ENCODE peak calls at places on chromosomes 13 and 19, in eight cellular contexts. U is GM06990, P is endothelial cell, N is neural crest cell, R is cardiac muscle cell, Q is lower leg skin, B is left ventricle myocardium inferior, C is AG09319. V is an unnamed sample.

GRCh38 chr13:94371855-94372254 is 107.6 kb downstream of the DCT start:
- DNase-seq in Q (no peak), C (no peak), R (no peak), B (no peak), U (no peak), P (no peak), N (no peak), V (no peak)

GRCh38 chr13:50224534-50224933 is 209.3 kb downstream of the KCNRG start:
- DNase-seq in B (no peak), Q (no peak), N (no peak), R (peak; percentile 57), U (no peak), C (no peak), P (no peak), V (no peak)

GRCh38 chr13:113050856-113051431 is 54.6 kb upstream of the F7 start:
- DNase-seq in B (no peak), Q (no peak), P (no peak), U (no peak), N (no peak), C (no peak), R (no peak), V (peak; percentile 49)

GRCh38 chr19:34173145-34173956 is 1.0 kb downstream of the LSM14A start:
- DNase-seq in B (no peak), P (peak; percentile 38), R (peak; percentile 61), Q (peak; percentile 87), U (peak; percentile 43), C (no peak), N (peak; percentile 29), V (peak; percentile 36)

GRCh38 chr13:44423824-44424223 is 50.2 kb downstream of the SERP2 start:
- DNase-seq in B (no peak), N (no peak), P (no peak), Q (peak; percentile 39), R (no peak), U (no peak), C (no peak), V (no peak)

GRCh38 chr13:111650626-111651025 is 330.2 kb downstream of the TEX29 start:
- DNase-seq in C (no peak), N (no peak), B (no peak), U (no peak), Q (peak; percentile 54), R (no peak), P (no peak), V (no peak)

GRCh38 chr19:1651548-1652394 is 644 bp downstream of the TCF3 start:
- DNase-seq in P (peak; percentile 33), N (no peak), R (peak; percentile 39), B (peak; percentile 41), Q (no peak), C (no peak), U (no peak), V (peak; percentile 48)

GRCh38 chr13:45492538-45492937 is 27.8 kb downstream of the COG3 start:
- DNase-seq in B (no peak), Q (no peak), U (no peak), N (no peak), R (peak; percentile 28), C (no peak), P (no peak), V (no peak)

GRCh38 chr19:703651-704446 is 4.9 kb upstream of the PALM start:
- DNase-seq in U (peak; percentile 56), C (no peak), P (peak; percentile 66), Q (peak; percentile 94), N (peak; percentile 72), R (peak; percentile 68), B (peak; percentile 77), V (peak; percentile 78)

GRCh38 chr13:46025157-46025556 is 27.4 kb downstream of the ZC3H13 start:
- DNase-seq in C (no peak), R (no peak), N (no peak), B (no peak), U (no peak), P (no peak), Q (no peak), V (no peak)

GRCh38 chr19:55580628-55581144 is at the start of gene ZNF579:
- DNase-seq in Q (peak; percentile 97), U (peak; percentile 83), R (peak; percentile 95), P (peak; percentile 83), B (peak; percentile 89), C (peak; percentile 76), N (peak; percentile 85), V (peak; percentile 95)

GRCh38 chr19:38223119-38223523 is 901 bp downstream of the DPF1 start:
- DNase-seq in Q (no peak), R (no peak), N (no peak), B (no peak), P (no peak), C (no peak), U (no peak), V (no peak)

GRCh38 chr13:76225815-76226489 is 589.8 kb downstream of the LMO7 start:
- DNase-seq in P (no peak), R (peak; percentile 35), B (peak; percentile 33), U (no peak), N (no peak), Q (no peak), C (no peak), V (no peak)

GRCh38 chr13:26050568-26051230 is 1.1 kb downstream of the SHISA2 start:
- DNase-seq in C (no peak), U (no peak), N (peak; percentile 33), Q (no peak), B (no peak), P (peak; percentile 52), R (peak; percentile 34), V (peak; percentile 89)

GRCh38 chr13:114282143-114282685 is 813 bp downstream of the UPF3A start:
- DNase-seq in N (peak; percentile 27), Q (peak; percentile 88), B (peak; percentile 21), U (peak; percentile 86), R (no peak), P (peak; percentile 42), C (no peak), V (peak; percentile 52)

GRCh38 chr19:14395710-14396338 is 14.6 kb downstream of the ADGRE5 start:
- DNase-seq in U (no peak), R (no peak), N (no peak), B (no peak), C (no peak), P (no peak), Q (no peak), V (no peak)

GRCh38 chr19:54662730-54663129 is at the start of gene LILRB4:
- DNase-seq in C (no peak), P (no peak), R (no peak), B (peak; percentile 40), Q (no peak), U (no peak), N (no peak), V (no peak)

GRCh38 chr19:33040994-33041827 is 23.5 kb downstream of the RHPN2 start:
- DNase-seq in R (peak; percentile 57), N (no peak), B (no peak), P (no peak), Q (no peak), U (no peak), C (no peak), V (no peak)

GRCh38 chr19:4567584-4568071 is 8.1 kb upstream of the SEMA6B start:
- DNase-seq in U (no peak), P (peak; percentile 90), R (peak; percentile 72), B (peak; percentile 69), N (peak; percentile 90), C (no peak), Q (no peak), V (peak; percentile 91)

GRCh38 chr19:15161028-15161984 is 39.5 kb downstream of the NOTCH3 start:
- DNase-seq in R (no peak), N (peak; percentile 32), P (no peak), Q (no peak), C (no peak), U (no peak), B (no peak), V (no peak)

GRCh38 chr19:53140351-53140750 is 7.6 kb upstream of the ZNF415 start:
- DNase-seq in B (no peak), N (no peak), R (no peak), P (no peak), C (no peak), U (no peak), Q (no peak), V (no peak)

DNA sequence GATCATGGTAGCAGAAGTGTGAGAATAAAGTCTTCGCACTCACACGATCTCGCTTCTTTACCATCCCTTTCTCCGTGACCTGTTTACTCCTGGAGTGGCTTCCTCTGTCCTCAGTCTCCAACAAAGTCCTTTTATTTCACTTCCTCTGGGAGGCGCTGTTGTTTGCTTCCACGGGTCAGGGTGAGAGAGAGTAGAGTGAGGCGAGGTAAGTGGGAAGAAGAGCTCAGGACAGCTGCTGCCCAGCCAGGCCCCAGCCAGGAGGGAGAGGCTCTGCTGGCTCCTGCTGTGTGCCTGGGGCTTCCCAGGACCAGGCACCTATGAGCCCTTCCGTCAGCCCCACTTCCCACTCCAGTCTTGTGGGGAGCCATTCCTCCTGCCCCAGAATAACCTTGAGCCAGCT is 242.1 kb downstream of the FGF9 start:
- DNase-seq in P (peak; percentile 42), C (no peak), Q (no peak), U (no peak), R (no peak), N (no peak), B (no peak), V (peak; percentile 61)
- TF ChIP-seq CTCF in P (peak; percentile 51), C (no peak), Q (no peak), U (no peak), R (no peak), N (no peak), B (no peak), V (peak; percentile 59)

DNA sequence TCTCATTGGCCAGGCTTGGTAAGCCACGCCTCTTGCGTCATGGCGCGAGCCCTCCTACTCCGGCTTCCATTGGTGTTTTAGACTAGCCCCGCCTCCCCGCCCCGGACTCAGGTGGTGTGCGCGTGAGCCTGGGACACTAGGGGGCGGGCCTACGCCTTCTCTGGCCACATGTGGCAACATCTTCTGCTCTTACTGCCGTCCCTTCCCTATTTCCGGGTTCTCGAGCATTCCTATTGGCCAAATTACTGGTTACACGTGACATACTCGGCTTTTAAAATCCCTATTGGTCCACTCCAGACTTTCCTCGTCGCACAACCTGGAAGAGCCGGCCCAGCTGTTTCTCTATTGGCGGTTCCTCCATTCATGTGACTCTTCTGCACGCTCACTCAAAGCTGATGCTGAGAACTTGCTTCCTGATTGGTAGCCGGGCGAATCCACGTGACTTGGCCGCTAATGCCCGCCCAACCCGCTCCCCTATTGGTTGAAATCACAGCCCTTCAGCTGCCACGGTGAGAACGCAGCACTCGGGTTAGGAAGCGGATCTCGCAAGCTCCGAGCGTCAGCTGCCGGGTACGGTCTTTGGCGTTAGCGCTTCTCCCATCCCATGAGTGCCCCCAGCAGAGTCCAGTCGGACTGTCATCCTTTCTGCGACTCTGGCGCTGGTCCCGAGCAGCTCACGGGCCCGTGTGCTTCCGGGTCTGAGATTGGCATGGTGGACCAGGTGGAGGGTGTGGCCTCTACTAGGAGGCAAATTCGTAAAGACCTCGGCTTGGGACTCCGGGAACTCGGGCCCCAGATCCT is at the start of gene BLOC1S3:
- DNase-seq in U (peak; percentile 99), C (peak; percentile 100), N (peak; percentile 99), R (peak; percentile 100), P (peak; percentile 100), B (peak; percentile 100), Q (peak; percentile 100), V (peak; percentile 100)
- TF ChIP-seq CTCF in U (peak; percentile 44), C (peak; percentile 33), N (peak; percentile 66), R (peak; percentile 38), P (peak; percentile 66), B (peak; percentile 54), Q (no peak), V (peak; percentile 52)

GRCh38 chr19:17794412-17794730 is 567 bp upstream of the B3GNT3 start:
- DNase-seq in N (no peak), U (no peak), P (no peak), R (no peak), C (no peak), Q (no peak), B (no peak), V (no peak)
- TF ChIP-seq CTCF in N (no peak), U (no peak), P (no peak), R (no peak), C (no peak), Q (no peak), B (no peak), V (no peak)

GRCh38 chr13:36453518-36453917 is 21.2 kb downstream of the CCNA1 start:
- DNase-seq in R (peak; percentile 52), B (no peak), Q (no peak), N (no peak), U (no peak), C (no peak), P (no peak), V (no peak)
- TF ChIP-seq CTCF in R (peak; percentile 41), B (peak; percentile 62), Q (no peak), N (peak; percentile 59), U (peak; percentile 24), C (peak; percentile 15), P (no peak), V (no peak)